ENCODE peak calls at places on chromosomes 12 and 14, in five cellular contexts. One of them, this sample, is unnamed.

GRCh38 chr14:89921896-89922548 is 32.5 kb downstream of the EFCAB11 start:
- DNase-seq in H7: no peak
- DNase-seq in endothelial cell: no peak
- DNase-seq in AG09309: peak; percentile 75
- DNase-seq in adrenal gland: no peak
- DNase-seq in this sample: no peak

GRCh38 chr12:27924350-27925140 is 48.0 kb downstream of the PTHLH start:
- DNase-seq in endothelial cell: no peak
- DNase-seq in H7: no peak
- DNase-seq in adrenal gland: no peak
- DNase-seq in AG09309: no peak
- DNase-seq in this sample: no peak

GRCh38 chr14:76832503-76832988 is 6.3 kb downstream of the LRRC74A start:
- DNase-seq in H7: no peak
- DNase-seq in endothelial cell: no peak
- DNase-seq in adrenal gland: peak; percentile 30
- DNase-seq in AG09309: no peak
- DNase-seq in this sample: peak; percentile 81

GRCh38 chr14:68687746-68688145 is 105.1 kb downstream of the ZFP36L1 start:
- DNase-seq in H7: no peak
- DNase-seq in adrenal gland: no peak
- DNase-seq in endothelial cell: no peak
- DNase-seq in AG09309: peak; percentile 81
- DNase-seq in this sample: no peak

GRCh38 chr12:121637231-121637914 is 11.0 kb downstream of the ORAI1 start:
- DNase-seq in adrenal gland: peak; percentile 21
- DNase-seq in H7: peak; percentile 50
- DNase-seq in endothelial cell: no peak
- DNase-seq in AG09309: no peak
- DNase-seq in this sample: peak; percentile 17

GRCh38 chr12:111825509-111825908 is 16.5 kb upstream of the MAPKAPK5 start:
- DNase-seq in H7: no peak
- DNase-seq in AG09309: no peak
- DNase-seq in endothelial cell: no peak
- DNase-seq in adrenal gland: no peak
- DNase-seq in this sample: no peak

GRCh38 chr12:101598483-101598882 is 3.7 kb downstream of the MYBPC1 start:
- DNase-seq in H7: no peak
- DNase-seq in AG09309: no peak
- DNase-seq in endothelial cell: no peak
- DNase-seq in adrenal gland: no peak
- DNase-seq in this sample: no peak

GRCh38 chr14:60274448-60274847 is 25.4 kb downstream of the PPM1A start:
- DNase-seq in H7: no peak
- DNase-seq in AG09309: no peak
- DNase-seq in endothelial cell: no peak
- DNase-seq in adrenal gland: no peak
- DNase-seq in this sample: no peak

GRCh38 chr14:95519699-95520098 is 3.2 kb upstream of the SYNE3 start:
- DNase-seq in AG09309: peak; percentile 73
- DNase-seq in endothelial cell: no peak
- DNase-seq in H7: no peak
- DNase-seq in adrenal gland: peak; percentile 91
- DNase-seq in this sample: peak; percentile 92

GRCh38 chr12:62767506-62767905 is 167.4 kb downstream of the PPM1H start:
- DNase-seq in adrenal gland: no peak
- DNase-seq in AG09309: no peak
- DNase-seq in endothelial cell: no peak
- DNase-seq in H7: no peak
- DNase-seq in this sample: no peak

GRCh38 chr14:73746540-73747385 is 32.6 kb upstream of the PNMA1 start:
- DNase-seq in endothelial cell: no peak
- DNase-seq in AG09309: no peak
- DNase-seq in H7: peak; percentile 78
- DNase-seq in adrenal gland: no peak
- DNase-seq in this sample: no peak

GRCh38 chr12:9829990-9830389 is 2.7 kb downstream of the KLRF1 start:
- DNase-seq in AG09309: no peak
- DNase-seq in endothelial cell: no peak
- DNase-seq in H7: no peak
- DNase-seq in adrenal gland: no peak
- DNase-seq in this sample: no peak

GRCh38 chr12:90954921-90955320 is at the start of gene CCER1:
- DNase-seq in adrenal gland: no peak
- DNase-seq in AG09309: no peak
- DNase-seq in endothelial cell: no peak
- DNase-seq in H7: peak; percentile 14
- DNase-seq in this sample: no peak

GRCh38 chr12:3218150-3218845 is 141.1 kb downstream of the TSPAN9 start:
- DNase-seq in H7: peak; percentile 58
- DNase-seq in AG09309: peak; percentile 46
- DNase-seq in endothelial cell: no peak
- DNase-seq in adrenal gland: peak; percentile 85
- DNase-seq in this sample: no peak